ENCODE peak calls at places on chromosome 20, in ten cellular contexts. B, H, A, U, W, M, V, O, S and C are unnamed samples.
A peak's percentile ranks its signal among the peaks of the same experiment; 100 is the strongest.

GRCh38 chr20:38220587-38220986 is 39.9 kb downstream of the KIAA1755 start:
- DNase-seq in V (no peak), S (no peak), O (no peak), U (no peak), M (no peak), W (no peak), H (no peak), A (no peak), B (no peak), C (no peak)

GRCh38 chr20:35907017-35907685 is 47.2 kb downstream of the SCAND1 start:
- DNase-seq in M (no peak), U (no peak), A (no peak), W (no peak), O (peak; percentile 26), V (no peak), H (no peak), B (no peak), S (no peak), C (no peak)

GRCh38 chr20:45685896-45686295 is 15.9 kb upstream of the WFDC11 start:
- DNase-seq in M (no peak), V (peak; percentile 24), A (no peak), W (no peak), U (no peak), O (no peak), B (no peak), H (no peak), S (no peak), C (no peak)

GRCh38 chr20:5095931-5096330 is 23.8 kb downstream of the PCNA start:
- DNase-seq in O (no peak), U (no peak), V (no peak), W (no peak), H (no peak), S (no peak), A (no peak), M (no peak), B (no peak), C (no peak)

GRCh38 chr20:1893721-1894470 is 1.3 kb upstream of the SIRPA start:
- DNase-seq in B (no peak), A (no peak), V (peak; percentile 22), O (no peak), W (no peak), M (no peak), H (no peak), S (no peak), U (peak; percentile 61), C (no peak)

GRCh38 chr20:23582293-23582692 is 14.0 kb upstream of the CST9L start:
- DNase-seq in H (no peak), S (no peak), A (no peak), M (no peak), U (no peak), W (no peak), B (no peak), O (no peak), V (no peak), C (no peak)

GRCh38 chr20:45275327-45275726 is 21.0 kb upstream of the SLPI start:
- DNase-seq in V (no peak), A (no peak), S (no peak), B (no peak), O (no peak), M (no peak), H (no peak), W (no peak), U (no peak), C (no peak)

GRCh38 chr20:49030954-49031619 is 15.0 kb upstream of the CSE1L start:
- DNase-seq in O (no peak), B (no peak), H (no peak), S (no peak), V (no peak), W (no peak), U (no peak), A (no peak), M (no peak), C (no peak)

GRCh38 chr20:45087814-45088213 is 13.1 kb downstream of the KCNS1 start:
- DNase-seq in W (no peak), V (no peak), S (no peak), M (no peak), O (no peak), A (no peak), H (no peak), B (no peak), U (no peak), C (no peak)

GRCh38 chr20:3930265-3931206 is 41.3 kb downstream of the PANK2 start:
- DNase-seq in S (no peak), H (no peak), A (no peak), M (no peak), W (no peak), B (no peak), V (no peak), U (no peak), O (no peak), C (no peak)

GRCh38 chr20:62741191-62741676 is 32.6 kb downstream of the NTSR1 start:
- DNase-seq in M (peak; percentile 19), V (no peak), A (no peak), W (no peak), O (no peak), H (no peak), U (no peak), S (no peak), B (no peak), C (no peak)

GRCh38 chr20:48718914-48719578 is 108.8 kb downstream of the PREX1 start:
- DNase-seq in O (no peak), A (no peak), V (no peak), U (no peak), M (no peak), S (no peak), H (no peak), B (no peak), W (no peak), C (peak; percentile 14)

GRCh38 chr20:3166913-3167342 is 6.4 kb downstream of the LZTS3 start:
- DNase-seq in W (no peak), S (no peak), U (no peak), H (no peak), A (no peak), B (no peak), O (no peak), V (no peak), M (no peak), C (no peak)

GRCh38 chr20:24236204-24236603 is 233.2 kb upstream of the SYNDIG1 start:
- DNase-seq in W (no peak), M (no peak), U (no peak), O (no peak), B (no peak), S (no peak), A (no peak), V (no peak), H (no peak), C (no peak)

GRCh38 chr20:19726126-19726525 is 31.9 kb upstream of the RIN2 start:
- DNase-seq in H (no peak), A (no peak), U (no peak), V (peak; percentile 50), S (no peak), O (no peak), M (no peak), W (no peak), B (no peak), C (no peak)

GRCh38 chr20:50054626-50055511 is 58.1 kb downstream of the UBE2V1 start:
- DNase-seq in V (no peak), W (no peak), B (peak; percentile 78), A (no peak), H (no peak), O (peak; percentile 97), M (peak; percentile 33), S (no peak), U (peak; percentile 72), C (no peak)

GRCh38 chr20:47406849-47407682 is 50.6 kb upstream of the ZMYND8 start:
- DNase-seq in O (no peak), U (no peak), V (no peak), W (no peak), M (no peak), A (no peak), H (no peak), S (no peak), B (no peak), C (no peak)

GRCh38 chr20:33784225-33784624 is 26.9 kb upstream of the CHMP4B start:
- DNase-seq in W (no peak), M (no peak), S (no peak), A (no peak), V (no peak), U (no peak), O (no peak), B (no peak), H (no peak), C (no peak)

GRCh38 chr20:35489717-35490116 is 34.3 kb downstream of the CEP250 start:
- DNase-seq in S (no peak), W (no peak), H (no peak), B (no peak), O (no peak), A (no peak), U (no peak), V (no peak), M (no peak), C (no peak)

GRCh38 chr20:42955713-42956112 is 234.0 kb downstream of the PTPRT start:
- DNase-seq in V (no peak), W (no peak), B (no peak), S (no peak), A (no peak), M (no peak), H (no peak), O (no peak), U (no peak), C (no peak)

GRCh38 chr20:38935285-38935684 is 9.1 kb downstream of the FAM83D start:
- DNase-seq in V (peak; percentile 68), M (no peak), W (no peak), O (no peak), B (no peak), H (no peak), A (no peak), S (no peak), U (no peak), C (no peak)

GRCh38 chr20:32681175-32682084 is 7.7 kb upstream of the C20orf203 start:
- DNase-seq in W (no peak), S (no peak), M (no peak), B (peak; percentile 48), V (no peak), A (no peak), H (no peak), O (peak; percentile 58), U (no peak), C (no peak)

GRCh38 chr20:22333885-22334545 is 250.4 kb downstream of the FOXA2 start:
- DNase-seq in V (peak; percentile 79), B (peak; percentile 32), A (peak; percentile 8), W (no peak), O (peak; percentile 63), M (peak; percentile 43), U (peak; percentile 5), S (no peak), H (peak; percentile 14), C (no peak)

GRCh38 chr20:45456632-45457031 is 12.9 kb upstream of the WFDC2 start:
- DNase-seq in V (peak; percentile 23), S (no peak), U (no peak), M (no peak), B (no peak), W (no peak), O (no peak), A (no peak), H (no peak), C (no peak)

GRCh38 chr20:4434681-4435080 is 287.0 kb upstream of the PRND start:
- DNase-seq in S (no peak), H (no peak), U (no peak), M (no peak), A (no peak), V (no peak), B (no peak), W (no peak), O (no peak), C (no peak)

GRCh38 chr20:25233016-25233772 is 14.7 kb upstream of the PYGB start:
- DNase-seq in S (no peak), V (no peak), A (no peak), W (no peak), O (no peak), H (no peak), B (no peak), M (no peak), U (no peak), C (no peak)

GRCh38 chr20:17710379-17711305 is 10.9 kb downstream of the BANF2 start:
- DNase-seq in A (no peak), M (no peak), U (no peak), W (no peak), B (no peak), H (no peak), V (no peak), O (no peak), S (no peak), C (no peak)

GRCh38 chr20:41405436-41405835 is 38.8 kb upstream of the EMILIN3 start:
- DNase-seq in V (no peak), U (no peak), H (no peak), B (no peak), A (no peak), M (no peak), S (no peak), W (no peak), O (no peak), C (no peak)